ENCODE peak calls at places on chromosomes 11 and 22, in seven cellular contexts. T is choroid plexus epithelial cell; H is body of pancreas; I is CD8-positive, alpha-beta T cell; Z is globus pallidus; V is M059J; M is Calu3. J is an unnamed sample.

GRCh38 chr11:12997168-12997567 is 11.9 kb upstream of the RASSF10 start:
- DNase-seq in M (no peak), Z (no peak), T (no peak), V (no peak), I (no peak), H (no peak), J (no peak)

GRCh38 chr22:43000441-43001175 is 14.3 kb downstream of the PACSIN2 start:
- DNase-seq in M (no peak), T (no peak), H (no peak), I (no peak), V (peak; percentile 33), Z (no peak), J (no peak)

GRCh38 chr11:68106165-68106940 is 14.8 kb downstream of the CHKA start:
- DNase-seq in V (no peak), M (peak; percentile 78), H (peak; percentile 97), T (no peak), Z (no peak), I (no peak), J (no peak)

GRCh38 chr11:115409691-115410220 is 94.5 kb downstream of the CADM1 start:
- DNase-seq in Z (peak; percentile 64), V (no peak), I (no peak), T (no peak), M (no peak), H (no peak), J (no peak)

GRCh38 chr22:35785181-35785923 is 67.7 kb downstream of the APOL5 start:
- DNase-seq in Z (no peak), M (no peak), I (no peak), V (peak; percentile 25), T (peak; percentile 36), H (no peak), J (no peak)

GRCh38 chr22:20600137-20600673 is 92.8 kb downstream of the MED15 start:
- DNase-seq in V (no peak), H (no peak), M (no peak), I (no peak), Z (no peak), T (no peak), J (no peak)

GRCh38 chr11:67662806-67663514 is 11.5 kb downstream of the ALDH3B2 start:
- DNase-seq in Z (no peak), V (no peak), H (no peak), T (no peak), I (no peak), M (no peak), J (peak; percentile 12)

GRCh38 chr11:78688460-78688859 is 113.8 kb upstream of the NARS2 start:
- DNase-seq in I (no peak), Z (no peak), H (no peak), M (peak; percentile 7), T (no peak), V (no peak), J (no peak)

GRCh38 chr11:92136792-92137191 is 87.8 kb upstream of the FAT3 start:
- DNase-seq in V (peak; percentile 39), H (no peak), I (no peak), M (no peak), T (no peak), Z (no peak), J (peak; percentile 20)

GRCh38 chr11:57885298-57886035 is 123.9 kb downstream of the CTNND1 start:
- DNase-seq in T (peak; percentile 17), V (peak; percentile 33), I (no peak), H (peak; percentile 10), Z (no peak), M (peak; percentile 13), J (peak; percentile 46)

GRCh38 chr11:134663506-134664313 is 251.7 kb upstream of the B3GAT1 start:
- DNase-seq in V (no peak), H (no peak), M (no peak), T (no peak), I (no peak), Z (no peak), J (no peak)

GRCh38 chr11:38323961-38324761 is 1726.1 kb upstream of the RAG2 start:
- DNase-seq in I (no peak), V (peak; percentile 60), Z (no peak), H (no peak), M (no peak), T (peak; percentile 1), J (no peak)

GRCh38 chr11:134270250-134270714 is 5.9 kb upstream of the GLB1L3 start:
- DNase-seq in V (peak; percentile 28), Z (no peak), H (no peak), I (no peak), T (peak; percentile 24), M (no peak), J (no peak)

GRCh38 chr22:48477031-48477721 is 1350.5 kb downstream of the BRD1 start:
- DNase-seq in H (peak; percentile 24), I (no peak), Z (peak; percentile 54), T (no peak), M (no peak), V (no peak), J (no peak)

GRCh38 chr11:19116971-19117759 is at the start of gene ZDHHC13:
- DNase-seq in I (peak; percentile 96), H (peak; percentile 96), M (peak; percentile 97), Z (peak; percentile 86), V (peak; percentile 94), T (peak; percentile 83), J (peak; percentile 98)

GRCh38 chr11:22723257-22723656 is 56.8 kb downstream of the GAS2 start:
- DNase-seq in M (no peak), Z (no peak), H (no peak), I (no peak), T (no peak), V (no peak), J (no peak)

GRCh38 chr11:121714356-121714755 is 261.6 kb upstream of the SORL1-AS1 start:
- DNase-seq in V (peak; percentile 30), Z (no peak), M (no peak), T (no peak), H (no peak), I (no peak), J (no peak)

GRCh38 chr11:45805305-45806071 is 539 bp downstream of the SLC35C1 start:
- DNase-seq in V (peak; percentile 78), M (peak; percentile 27), T (peak; percentile 78), I (no peak), H (peak; percentile 49), Z (no peak), J (peak; percentile 28)

GRCh38 chr11:2672553-2673249 is 27.1 kb downstream of the KCNQ1OT1 start:
- DNase-seq in H (peak; percentile 1), M (no peak), I (peak; percentile 7), T (no peak), Z (no peak), V (no peak), J (no peak)

GRCh38 chr22:26579331-26579886 is 10.5 kb downstream of the TPST2 start:
- DNase-seq in H (no peak), I (peak; percentile 67), M (no peak), Z (no peak), T (no peak), V (no peak), J (no peak)

GRCh38 chr11:115656041-115656440 is 151.8 kb upstream of the CADM1 start:
- DNase-seq in I (no peak), Z (no peak), H (no peak), V (no peak), T (no peak), M (no peak), J (no peak)

GRCh38 chr11:60345489-60345888 is 18.4 kb downstream of the MS4A6E start:
- DNase-seq in T (peak; percentile 12), I (peak; percentile 15), H (peak; percentile 42), M (peak; percentile 63), Z (no peak), V (peak; percentile 43), J (peak; percentile 58)

GRCh38 chr22:19522190-19522880 is 1.9 kb downstream of the CLDN5 start:
- DNase-seq in Z (peak; percentile 31), I (no peak), H (no peak), M (no peak), T (no peak), V (no peak), J (no peak)

GRCh38 chr11:95104121-95104830 is 14.6 kb downstream of the ENDOD1 start:
- DNase-seq in T (no peak), I (no peak), M (no peak), Z (no peak), V (no peak), H (no peak), J (no peak)

J was measured in WTC11.